ENCODE peak calls at places on chromosomes 12 and 14, in nine cellular contexts. I, F, O, Y, B, A, H, E and N are unnamed samples.

GRCh38 chr12:120630139-120630895 is 10.1 kb upstream of the CABP1 start:
- DNase-seq in O (no peak), Y (no peak), E (no peak), F (no peak), A (no peak), H (no peak), B (no peak), I (peak), N (no peak)

GRCh38 chr14:61661471-61661988 is 33.8 kb upstream of the HIF1A start:
- DNase-seq in F (no peak), E (peak), B (no peak), Y (peak), I (no peak), A (no peak), O (no peak), H (no peak), N (peak)

GRCh38 chr14:30355431-30355913 is 203.5 kb upstream of the G2E3 start:
- DNase-seq in O (no peak), E (no peak), I (no peak), A (no peak), Y (peak), B (no peak), F (peak), H (no peak), N (peak)

GRCh38 chr12:108571604-108572165 is 9.3 kb downstream of the ISCU start:
- DNase-seq in A (peak), B (no peak), Y (no peak), F (peak), I (no peak), O (no peak), H (no peak), E (no peak), N (no peak)

GRCh38 chr12:10753066-10753465 is 29.9 kb upstream of the YBX3 start:
- DNase-seq in Y (peak), I (no peak), O (no peak), A (no peak), E (peak), B (no peak), F (no peak), H (no peak), N (peak)

GRCh38 chr14:90511795-90512331 is 115.0 kb downstream of the CALM1 start:
- DNase-seq in I (no peak), B (no peak), O (no peak), A (no peak), H (no peak), E (no peak), F (no peak), Y (no peak), N (no peak)

GRCh38 chr12:84506317-84506716 is 406.3 kb downstream of the SLC6A15 start:
- DNase-seq in B (no peak), F (no peak), H (no peak), A (no peak), O (no peak), I (no peak), E (no peak), Y (peak), N (no peak)

GRCh38 chr12:4387607-4388006 is 8.1 kb upstream of the FGF23 start:
- DNase-seq in I (no peak), Y (no peak), B (no peak), O (no peak), E (no peak), A (no peak), H (no peak), F (no peak), N (no peak)

GRCh38 chr14:75542585-75543091 is 20.4 kb downstream of the BATF start:
- DNase-seq in Y (peak), O (peak), H (peak), B (peak), A (peak), I (no peak), F (no peak), E (peak), N (peak)

GRCh38 chr12:1920971-1921370 is 2.5 kb upstream of the CACNA2D4 start:
- DNase-seq in H (no peak), F (peak), Y (no peak), E (no peak), O (peak), A (peak), B (no peak), I (no peak), N (no peak)

GRCh38 chr12:110337912-110338710 is 57.1 kb downstream of the ATP2A2 start:
- DNase-seq in H (no peak), E (no peak), Y (no peak), I (no peak), B (no peak), O (no peak), A (no peak), F (peak), N (no peak)

GRCh38 chr12:106066726-106067325 is 71.9 kb downstream of the NUAK1 start:
- DNase-seq in A (no peak), H (no peak), Y (no peak), B (no peak), E (no peak), I (no peak), O (peak), F (no peak), N (no peak)

GRCh38 chr12:104498211-104498801 is 41.6 kb downstream of the CHST11 start:
- DNase-seq in A (no peak), E (no peak), F (no peak), H (no peak), O (no peak), B (no peak), Y (peak), I (no peak), N (peak)

GRCh38 chr12:102797513-102797912 is 119.5 kb downstream of the PAH start:
- DNase-seq in I (no peak), F (no peak), Y (peak), A (no peak), H (no peak), O (no peak), E (peak), B (no peak), N (no peak)

GRCh38 chr14:66746316-66747006 is 238.5 kb downstream of the GPHN start:
- DNase-seq in F (no peak), H (no peak), E (peak), Y (peak), I (peak), B (no peak), O (no peak), A (no peak), N (peak)

GRCh38 chr14:100868621-100869370 is 34.7 kb downstream of the RTL1 start:
- DNase-seq in Y (no peak), F (no peak), A (no peak), B (no peak), I (no peak), E (no peak), H (no peak), O (peak), N (no peak)

GRCh38 chr12:49296836-49297694 is 2.1 kb downstream of the PRPH start:
- DNase-seq in A (no peak), Y (no peak), O (no peak), F (peak), H (no peak), B (no peak), I (peak), E (peak), N (no peak)

GRCh38 chr14:77498984-77499527 is 440 bp upstream of the ISM2 start:
- DNase-seq in O (no peak), E (peak), F (peak), B (no peak), A (no peak), Y (no peak), I (no peak), H (peak), N (no peak)

GRCh38 chr14:101428409-101428808 is 132.9 kb upstream of the DIO3 start:
- DNase-seq in Y (no peak), B (no peak), F (no peak), E (no peak), O (no peak), H (no peak), A (no peak), I (no peak), N (no peak)

GRCh38 chr12:98274430-98275130 is 240.8 kb upstream of the TMPO start:
- DNase-seq in A (no peak), O (no peak), B (no peak), E (no peak), H (no peak), I (no peak), F (no peak), Y (no peak), N (no peak)

GRCh38 chr12:126663304-126664094 is 1598.3 kb downstream of the AACS start:
- DNase-seq in A (no peak), I (no peak), Y (peak), H (no peak), F (peak), E (no peak), O (no peak), B (no peak), N (peak)

GRCh38 chr12:5262450-5262849 is 169.5 kb upstream of the NTF3 start:
- DNase-seq in E (peak), I (no peak), O (no peak), H (no peak), B (no peak), A (no peak), F (no peak), Y (no peak), N (no peak)

GRCh38 chr12:118925407-118926202 is 55.7 kb upstream of the SRRM4 start:
- DNase-seq in A (no peak), I (no peak), O (no peak), F (no peak), H (no peak), Y (no peak), E (no peak), B (no peak), N (no peak)

GRCh38 chr14:31243860-31244259 is 36.3 kb upstream of the HECTD1 start:
- DNase-seq in H (no peak), B (no peak), I (no peak), F (peak), E (no peak), Y (no peak), O (no peak), A (no peak), N (no peak)

GRCh38 chr14:42090122-42090521 is 483.4 kb downstream of the LRFN5 start:
- DNase-seq in O (no peak), H (no peak), I (no peak), Y (peak), A (no peak), B (no peak), E (no peak), F (no peak), N (no peak)

GRCh38 chr12:60335765-60336164 is 739.9 kb downstream of the SLC16A7 start:
- DNase-seq in H (no peak), Y (peak), B (no peak), F (no peak), O (no peak), A (no peak), E (peak), I (no peak), N (peak)

GRCh38 chr14:72513994-72514659 is 379.8 kb downstream of the DPF3 start:
- DNase-seq in O (no peak), H (no peak), E (peak), F (peak), I (peak), A (peak), Y (peak), B (no peak), N (peak)

GRCh38 chr14:60515696-60516284 is 6.8 kb downstream of the SIX6 start:
- DNase-seq in F (peak), Y (no peak), O (no peak), A (no peak), E (no peak), H (no peak), I (no peak), B (no peak), N (no peak)

GRCh38 chr12:16473610-16474326 is 126.3 kb downstream of the MGST1 start:
- DNase-seq in F (no peak), E (no peak), O (no peak), I (no peak), B (no peak), Y (peak), H (no peak), A (no peak), N (peak)

GRCh38 chr12:90618606-90619005 is 336.4 kb downstream of the CCER1 start:
- DNase-seq in Y (peak), O (no peak), I (no peak), E (peak), B (no peak), H (no peak), A (no peak), F (no peak), N (peak)